ENCODE peak calls at places on chromosomes 11 and 22, in seven cellular contexts. Y is activated CD4-positive, alpha-beta T cell treated with anti-CD3 and anti-CD28 coated beads, Interleukin-2, amount 10 ng/mL, durations not matched to agents 7 days and 5 days; N is SK-N-DZ; S is lower leg skin; U is IMR-90; E is AG09309; J is HTR-8/SVneo. D is an unnamed sample.

GRCh38 chr11:74953448-74953847 is 4.4 kb downstream of the SPCS2 start:
- DNase-seq in Y (no peak), N (no peak), S (no peak), U (no peak), E (no peak), J (no peak), D (no peak)

GRCh38 chr11:123056835-123057491 is 5.0 kb downstream of the HSPA8 start:
- DNase-seq in Y (no peak), N (no peak), S (no peak), U (no peak), E (no peak), J (no peak), D (no peak)

GRCh38 chr11:102007567-102008437 is 39.4 kb upstream of the CFAP300 start:
- DNase-seq in Y (no peak), N (peak; percentile 18), S (no peak), U (peak; percentile 66), E (peak; percentile 18), J (peak; percentile 71), D (peak; percentile 72)

GRCh38 chr11:44005076-44005800 is 42.5 kb upstream of the ACCSL start:
- DNase-seq in Y (no peak), N (no peak), S (peak; percentile 76), U (no peak), E (no peak), J (no peak), D (no peak)

GRCh38 chr11:104033134-104033533 is 3.3 kb upstream of the DDI1 start:
- DNase-seq in Y (no peak), N (no peak), S (no peak), U (peak; percentile 97), E (no peak), J (peak; percentile 21), D (peak; percentile 16)

GRCh38 chr11:130434521-130435223 is 6.3 kb upstream of the ADAMTS8 start:
- DNase-seq in Y (peak; percentile 75), N (peak; percentile 69), S (peak; percentile 94), U (peak; percentile 82), E (no peak), J (peak; percentile 53), D (peak; percentile 64)

GRCh38 chr11:68302256-68303054 is 9.9 kb upstream of the LRP5 start:
- DNase-seq in Y (no peak), N (peak; percentile 57), S (peak; percentile 75), U (peak; percentile 50), E (no peak), J (no peak), D (peak; percentile 38)

GRCh38 chr11:46677991-46678740 is 22.3 kb downstream of the ARHGAP1 start:
- DNase-seq in Y (no peak), N (no peak), S (no peak), U (peak; percentile 60), E (no peak), J (no peak), D (no peak)

GRCh38 chr22:50186789-50187523 is 1.2 kb downstream of the TRABD start:
- DNase-seq in Y (no peak), N (no peak), S (no peak), U (peak; percentile 25), E (no peak), J (no peak), D (no peak)

GRCh38 chr22:42757475-42757874 is 36.8 kb upstream of the A4GALT start:
- DNase-seq in Y (no peak), N (no peak), S (no peak), U (peak; percentile 48), E (no peak), J (no peak), D (peak; percentile 48)

GRCh38 chr11:124643605-124644425 is 21.2 kb downstream of the TBRG1 start:
- DNase-seq in Y (no peak), N (no peak), S (no peak), U (peak; percentile 97), E (peak; percentile 78), J (no peak), D (peak; percentile 26)

GRCh38 chr11:66868726-66869291 is 11.9 kb downstream of the LRFN4 start:
- DNase-seq in Y (peak; percentile 87), N (peak; percentile 51), S (no peak), U (no peak), E (no peak), J (no peak), D (no peak)

GRCh38 chr22:21907638-21908522 is 40.4 kb upstream of the MAPK1 start:
- DNase-seq in Y (no peak), N (no peak), S (no peak), U (no peak), E (no peak), J (no peak), D (no peak)

GRCh38 chr11:85844439-85845051 is 10.6 kb upstream of the CCDC83 start:
- DNase-seq in Y (no peak), N (no peak), S (no peak), U (peak; percentile 80), E (no peak), J (no peak), D (peak; percentile 69)

GRCh38 chr11:44632466-44633123 is 67.1 kb downstream of the CD82 start:
- DNase-seq in Y (peak; percentile 36), N (no peak), S (peak; percentile 85), U (no peak), E (no peak), J (no peak), D (no peak)

GRCh38 chr11:81071641-81072040 is 1630.8 kb upstream of the TENM4 start:
- DNase-seq in Y (no peak), N (no peak), S (no peak), U (no peak), E (no peak), J (no peak), D (no peak)